ENCODE peak calls at places on chromosomes 16 and 17, in four cellular contexts. K is A549, C is GM12865, W is foreskin fibroblast. Q is an unnamed sample.

GRCh38 chr16:81908466-81909230 is 102.6 kb downstream of the SDR42E1 start:
- DNase-seq in K (no peak), C (no peak), W (no peak), Q (no peak)

GRCh38 chr17:679491-679890 is 35.1 kb downstream of the VPS53 start:
- DNase-seq in K (no peak), C (no peak), W (no peak), Q (no peak)

GRCh38 chr17:81996757-81997441 is 19.5 kb downstream of the ASPSCR1 start:
- DNase-seq in K (no peak), C (no peak), W (no peak), Q (no peak)

GRCh38 chr16:22732315-22732840 is 81.6 kb upstream of the HS3ST2 start:
- DNase-seq in K (no peak), C (no peak), W (no peak), Q (no peak)

GRCh38 chr16:75733305-75734141 is 7.2 kb upstream of the CPHXL start:
- DNase-seq in K (no peak), C (no peak), W (peak), Q (peak)

GRCh38 chr16:48432136-48432535 is 46.9 kb upstream of the SIAH1 start:
- DNase-seq in K (no peak), C (peak), W (no peak), Q (no peak)

GRCh38 chr16:11955713-11956123 is 9.3 kb upstream of the TNFRSF17 start:
- DNase-seq in K (no peak), C (no peak), W (peak), Q (peak)

GRCh38 chr16:80454802-80455201 is 86.0 kb upstream of the DYNLRB2 start:
- DNase-seq in K (no peak), C (no peak), W (no peak), Q (no peak)

GRCh38 chr17:73462830-73463229 is 151.0 kb upstream of the CDC42EP4 start:
- DNase-seq in K (no peak), C (no peak), W (no peak), Q (no peak)

GRCh38 chr16:25048146-25048618 is 33.0 kb upstream of the ARHGAP17 start:
- DNase-seq in K (no peak), C (no peak), W (no peak), Q (no peak)

DNA sequence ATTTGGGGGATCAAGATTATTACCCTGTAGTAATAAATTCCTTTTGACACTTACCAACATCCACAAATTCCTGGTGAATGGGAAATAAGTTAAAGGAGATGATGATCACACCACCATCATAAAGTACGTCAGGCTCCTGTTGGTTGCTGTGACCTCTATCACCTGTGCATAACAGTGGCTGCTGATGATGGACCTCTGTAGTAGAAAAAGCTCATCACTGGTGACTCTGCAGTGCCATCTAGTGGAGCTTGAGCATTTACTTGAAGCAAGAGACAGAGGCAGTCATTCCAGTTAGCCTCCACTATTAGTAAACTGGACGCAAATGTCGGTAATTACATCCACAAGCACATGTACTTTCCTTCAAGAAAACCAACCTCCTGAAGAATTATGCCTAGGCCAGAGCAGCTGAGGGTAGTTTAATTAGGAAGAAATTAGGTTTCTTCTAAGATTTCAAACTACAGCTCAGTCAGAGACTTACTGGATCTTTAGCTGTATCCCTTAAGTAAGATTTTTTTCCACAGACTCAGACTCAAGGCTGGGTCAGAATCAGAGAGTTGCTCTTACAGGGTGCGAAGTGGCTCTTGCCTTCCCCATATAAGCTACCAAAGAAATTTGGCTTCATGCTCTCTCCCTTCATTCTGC is 39.3 kb downstream of the CYB561 start:
- DNase-seq in K (peak), C (peak), W (peak), Q (peak)
- TF ChIP-seq CTCF in K (peak), C (peak), W (peak), Q (peak)

GRCh38 chr16:85901760-85902365 is 2.9 kb downstream of the IRF8 start:
- DNase-seq in K (no peak), C (no peak), W (no peak), Q (no peak)

GRCh38 chr16:85899444-85899843 is 482 bp downstream of the IRF8 start:
- DNase-seq in K (no peak), C (no peak), W (no peak), Q (no peak)

GRCh38 chr16:85902366-85903155 is 3.6 kb downstream of the IRF8 start:
- DNase-seq in K (no peak), C (peak), W (no peak), Q (no peak)

GRCh38 chr16:85900031-85900792 is 1.2 kb downstream of the IRF8 start:
- DNase-seq in K (no peak), C (no peak), W (no peak), Q (no peak)

GRCh38 chr16:85901110-85901509 is 2.1 kb downstream of the IRF8 start:
- DNase-seq in K (no peak), C (no peak), W (no peak), Q (no peak)
- H3K4me3 ChIP-seq in K (no peak), C (peak), W (no peak), Q (no peak)

DNA sequence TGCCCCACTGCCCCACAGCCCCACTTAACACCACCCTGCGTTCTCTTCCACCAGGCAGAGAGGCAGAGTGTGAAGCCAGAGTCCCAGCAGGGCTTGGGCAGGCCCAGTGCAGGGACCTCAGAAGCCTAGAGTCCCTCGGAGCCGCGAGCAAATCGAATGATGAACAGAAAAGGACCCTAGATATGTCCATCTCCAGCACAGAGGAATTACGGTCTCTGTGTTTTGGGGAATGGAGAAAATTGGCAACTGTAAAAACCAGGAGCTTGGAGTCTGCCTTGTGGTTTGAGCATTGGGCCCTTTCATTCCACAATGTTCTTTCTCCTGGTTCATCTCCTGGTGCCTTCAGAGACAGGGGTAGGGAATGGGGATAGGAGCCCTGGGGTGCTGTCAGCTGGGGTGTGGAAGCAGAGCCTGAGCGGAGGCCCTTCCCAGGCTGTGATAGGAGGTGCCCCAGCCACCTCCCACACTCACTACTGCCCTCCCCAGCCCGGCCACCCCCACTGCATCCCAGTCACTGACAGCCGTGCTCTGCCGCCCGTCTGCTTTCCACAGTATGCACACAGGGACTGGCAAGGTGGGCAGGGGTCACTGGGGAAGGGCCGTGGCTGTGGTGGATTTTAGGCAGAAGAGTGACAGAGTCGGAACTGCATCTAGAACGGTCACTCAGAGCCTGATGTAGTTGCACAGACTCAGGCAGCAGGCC is 26.7 kb downstream of the TBX4 start:
- DNase-seq in K (no peak), C (no peak), W (no peak), Q (no peak)
- TF ChIP-seq CTCF in K (no peak), C (no peak), W (no peak), Q (no peak)

DNA sequence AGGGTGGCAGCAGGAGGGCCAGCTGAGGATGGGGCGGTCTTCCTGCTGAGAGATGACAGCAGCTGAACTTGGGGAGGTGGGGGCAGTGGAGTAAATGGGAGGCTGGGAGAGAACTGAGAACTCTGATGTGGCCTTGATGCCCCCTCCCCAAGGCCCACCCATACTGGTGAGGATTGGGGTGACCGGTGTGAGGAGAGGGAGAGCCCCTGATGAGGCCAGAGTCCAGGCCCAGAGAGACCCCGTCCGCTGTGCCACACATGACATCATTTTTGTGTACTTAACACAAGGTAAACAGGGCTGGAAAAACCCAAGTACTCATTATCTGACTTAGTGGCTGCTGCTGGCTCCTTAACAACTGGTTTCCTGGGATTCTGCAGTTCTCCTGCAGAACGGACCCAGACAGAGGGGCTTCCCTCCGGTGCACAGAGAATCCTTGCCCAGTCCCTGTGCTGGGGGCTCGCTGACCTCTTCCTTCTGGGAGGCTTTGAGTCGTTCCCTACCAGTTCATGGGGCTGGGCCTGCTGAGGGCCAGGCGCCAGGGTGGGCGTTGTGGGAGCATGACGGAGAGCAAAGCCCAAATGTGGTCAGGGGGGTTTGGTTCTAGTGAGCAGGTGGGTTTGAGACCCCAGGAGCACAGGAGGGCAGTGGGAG is 207.6 kb downstream of the RAB11FIP4 start:
- DNase-seq in K (no peak), C (no peak), W (no peak), Q (no peak)
- H3K4me3 ChIP-seq in K (no peak), C (no peak), W (no peak), Q (no peak)

GRCh38 chr17:17950806-17951205 is 21.4 kb downstream of the TOM1L2 start:
- DNase-seq in K (peak), C (no peak), W (no peak), Q (no peak)
- TF ChIP-seq CTCF in K (no peak), C (no peak), W (peak), Q (no peak)

GRCh38 chr17:15258113-15258512 is 7.0 kb downstream of the PMP22 start:
- DNase-seq in K (no peak), C (no peak), W (no peak), Q (no peak)
- H3K4me3 ChIP-seq in K (no peak), C (no peak), W (no peak), Q (no peak)